ENCODE peak calls at places on chromosome 1, in ten cellular contexts. W is breast epithelium, F is A549, N is Peyer's patch, M is endothelial cell of umbilical vein, Q is K562, A is IMR-90, V is NB4, D is uterus, R is HCT116. B is an unnamed sample.

GRCh38 chr1:185512442-185512841 is 195.4 kb upstream of the IVNS1ABP start:
- DNase-seq in W (no peak), F (no peak), N (no peak), M (no peak), Q (no peak), A (peak; percentile 29), V (no peak), D (no peak), R (no peak), B (no peak)

GRCh38 chr1:166811691-166812090 is 27.6 kb upstream of the POGK start:
- DNase-seq in W (no peak), F (no peak), N (no peak), M (no peak), Q (no peak), A (peak; percentile 34), V (no peak), D (no peak), R (no peak), B (no peak)

GRCh38 chr1:28640766-28641165 is 2.1 kb downstream of the TAF12 start:
- DNase-seq in W (no peak), F (peak; percentile 34), N (no peak), M (peak; percentile 26), Q (no peak), A (peak; percentile 9), V (peak; percentile 49), D (no peak), R (peak; percentile 37), B (no peak)

GRCh38 chr1:78691995-78692747 is 42.5 kb downstream of the IFI44 start:
- DNase-seq in W (no peak), F (peak; percentile 2), N (no peak), M (no peak), Q (no peak), A (peak; percentile 65), V (no peak), D (no peak), R (no peak), B (no peak)

GRCh38 chr1:9190234-9190633 is 44.3 kb upstream of the H6PD start:
- DNase-seq in W (no peak), F (no peak), N (no peak), M (no peak), Q (no peak), A (no peak), V (no peak), D (no peak), R (no peak), B (no peak)

GRCh38 chr1:238647877-238648276 is 738.5 kb upstream of the CHRM3 start:
- DNase-seq in W (no peak), F (peak; percentile 83), N (no peak), M (no peak), Q (no peak), A (peak; percentile 100), V (peak; percentile 5), D (no peak), R (no peak), B (no peak)

GRCh38 chr1:207282496-207283380 is 38.7 kb upstream of the CD55 start:
- DNase-seq in W (no peak), F (no peak), N (peak; percentile 67), M (peak; percentile 96), Q (no peak), A (peak; percentile 11), V (no peak), D (no peak), R (no peak), B (no peak)

GRCh38 chr1:64029037-64029436 is 174.4 kb upstream of the UBE2U start:
- DNase-seq in W (no peak), F (no peak), N (no peak), M (no peak), Q (no peak), A (no peak), V (no peak), D (no peak), R (no peak), B (no peak)

GRCh38 chr1:53175302-53175913 is 21.2 kb upstream of the CPT2 start:
- DNase-seq in W (no peak), F (no peak), N (no peak), M (no peak), Q (no peak), A (peak; percentile 82), V (no peak), D (no peak), R (no peak), B (no peak)

GRCh38 chr1:8363186-8363585 is 45.3 kb downstream of the SLC45A1 start:
- DNase-seq in W (peak; percentile 41), F (no peak), N (no peak), M (no peak), Q (no peak), A (no peak), V (no peak), D (peak; percentile 16), R (no peak), B (no peak)

GRCh38 chr1:234899041-234899787 is 229.4 kb downstream of the TOMM20 start:
- DNase-seq in W (no peak), F (no peak), N (no peak), M (peak; percentile 49), Q (peak; percentile 39), A (peak; percentile 72), V (no peak), D (no peak), R (no peak), B (no peak)

GRCh38 chr1:89687254-89687653 is 54.3 kb downstream of the LRRC8C start:
- DNase-seq in W (no peak), F (no peak), N (no peak), M (no peak), Q (no peak), A (peak; percentile 58), V (no peak), D (no peak), R (no peak), B (no peak)

GRCh38 chr1:6103111-6103853 is 57.6 kb downstream of the KCNAB2 start:
- DNase-seq in W (no peak), F (no peak), N (no peak), M (no peak), Q (no peak), A (no peak), V (no peak), D (no peak), R (no peak), B (no peak)

GRCh38 chr1:67257173-67257535 is 50.5 kb upstream of the IL12RB2 start:
- DNase-seq in W (no peak), F (no peak), N (no peak), M (no peak), Q (no peak), A (no peak), V (no peak), D (no peak), R (no peak), B (no peak)

GRCh38 chr1:67262735-67263134 is 44.9 kb upstream of the IL12RB2 start:
- DNase-seq in W (no peak), F (no peak), N (no peak), M (no peak), Q (no peak), A (no peak), V (no peak), D (no peak), R (no peak), B (no peak)

GRCh38 chr1:67264152-67264551 is 43.5 kb upstream of the IL12RB2 start:
- DNase-seq in W (no peak), F (no peak), N (no peak), M (no peak), Q (no peak), A (no peak), V (no peak), D (no peak), R (no peak), B (no peak)

GRCh38 chr1:67264899-67265298 is 42.8 kb upstream of the IL12RB2 start:
- DNase-seq in W (no peak), F (no peak), N (no peak), M (peak; percentile 75), Q (no peak), A (no peak), V (no peak), D (no peak), R (no peak), B (no peak)

DNA sequence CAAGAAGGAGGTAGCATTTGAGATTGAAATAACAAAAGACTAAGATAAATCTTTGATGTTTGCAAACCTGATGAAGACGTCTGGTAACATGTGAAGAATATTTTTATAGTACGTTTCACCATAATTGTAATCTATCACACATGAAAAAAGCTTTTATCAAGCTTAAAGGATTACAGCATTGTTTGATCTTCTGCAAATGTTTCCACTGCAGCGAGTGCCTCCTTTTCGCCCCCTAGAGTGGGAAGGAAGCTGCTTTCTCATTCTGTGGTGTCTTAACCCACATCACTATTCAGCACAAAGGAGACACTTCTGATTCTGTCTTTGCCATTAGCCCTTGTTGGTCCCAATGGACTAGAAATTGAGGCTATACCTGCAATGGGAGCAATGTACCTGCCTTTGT is 46.0 kb upstream of the IL12RB2 start:
- DNase-seq in W (no peak), F (no peak), N (no peak), M (no peak), Q (no peak), A (no peak), V (peak; percentile 1), D (no peak), R (no peak), B (no peak)
- TF ChIP-seq CTCF in W (no peak), F (no peak), N (no peak), M (no peak), Q (peak; percentile 11), A (no peak), V (peak; percentile 29), D (no peak), R (no peak), B (no peak)

GRCh38 chr1:151668090-151668489 is 48.5 kb downstream of the CELF3 start:
- DNase-seq in W (no peak), F (no peak), N (no peak), M (no peak), Q (no peak), A (no peak), V (no peak), D (no peak), R (no peak), B (no peak)
- TF ChIP-seq POLR2A in W (no peak), F (no peak), N (no peak), M (no peak), Q (no peak), A (no peak), V (no peak), D (no peak), R (no peak), B (no peak)

GRCh38 chr1:230753586-230754251 is 6.5 kb downstream of the CAPN9 start:
- DNase-seq in W (no peak), F (no peak), N (peak; percentile 86), M (peak; percentile 41), Q (peak; percentile 94), A (no peak), V (peak; percentile 9), D (no peak), R (peak; percentile 3), B (no peak)
- H3K4me3 ChIP-seq in W (peak overlapping the region; percentile 41), F (no peak overlapping the region), N (no peak overlapping the region), M (no peak overlapping the region), Q (no peak overlapping the region), A (no peak overlapping the region), V (no peak overlapping the region), D (no peak overlapping the region), R (no peak overlapping the region), B (no peak overlapping the region)

DNA sequence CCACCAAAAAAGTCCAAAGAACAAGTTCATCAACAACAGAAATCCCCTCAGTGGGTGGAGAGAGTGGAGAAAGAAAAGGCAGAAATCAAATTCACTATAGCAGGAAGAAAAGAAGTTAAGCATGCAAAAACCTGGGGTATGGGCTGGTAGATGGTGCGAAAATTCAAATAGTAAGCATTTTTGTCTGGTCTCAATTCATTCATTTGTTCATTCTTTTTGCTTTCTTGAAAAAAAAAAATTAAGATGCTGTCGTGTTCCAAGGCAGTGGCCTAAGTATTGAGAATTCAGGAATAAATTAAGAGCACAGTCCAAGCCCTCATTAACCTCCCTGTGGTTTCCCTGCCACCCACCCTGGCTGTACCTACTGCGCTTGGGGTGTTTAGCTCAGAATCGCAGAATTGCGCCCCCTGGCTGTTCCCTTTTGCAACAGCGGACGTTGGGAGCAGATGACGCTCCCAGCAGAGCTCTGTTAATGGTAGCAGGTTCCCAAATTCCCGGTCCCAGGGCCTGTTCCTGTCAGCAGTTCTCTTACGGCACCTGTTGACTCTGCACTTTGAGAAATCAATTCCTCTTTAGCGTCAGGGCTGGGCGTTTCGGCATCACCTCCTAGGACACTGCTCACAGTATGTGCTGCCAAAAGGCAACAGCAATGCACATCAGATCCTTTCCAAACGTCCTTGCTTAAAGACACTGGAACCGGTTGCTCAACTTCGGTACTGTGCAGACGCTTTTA is 34.0 kb upstream of the SSX2IP start:
- DNase-seq in W (no peak), F (peak; percentile 11), N (peak; percentile 48), M (no peak), Q (peak; percentile 78), A (no peak), V (peak; percentile 28), D (no peak), R (peak; percentile 51), B (no peak)
- TF ChIP-seq CTCF in W (no peak), F (peak; percentile 15), N (peak; percentile 32), M (peak; percentile 50), Q (peak; percentile 86), A (no peak), V (peak; percentile 60), D (no peak), R (peak; percentile 91), B (no peak)